ENCODE peak calls at places on chromosomes 11 and 22, in ten cellular contexts. K is CD8-positive, alpha-beta memory T cell; E is transverse colon; J is effector memory CD4-positive, alpha-beta T cell; Q is substantia nigra; P is sigmoid colon; Y is right cardiac atrium; M is IMR-90; I is fibroblast of lung; Z is adrenal gland. S is an unnamed sample.

GRCh38 chr11:34586655-34587281 is 34.1 kb upstream of the EHF start:
- DNase-seq in I (no peak), K (no peak), E (no peak), P (no peak), Q (no peak), Y (no peak), M (no peak), J (no peak), Z (no peak), S (no peak)

GRCh38 chr11:16860632-16861031 is 122.2 kb downstream of the C11orf58 start:
- DNase-seq in P (no peak), Z (no peak), E (no peak), I (no peak), Y (no peak), K (no peak), Q (no peak), M (no peak), J (no peak), S (no peak)

GRCh38 chr22:25834490-25834889 is 92.5 kb downstream of the MYO18B start:
- DNase-seq in Z (no peak), K (no peak), E (no peak), P (no peak), I (no peak), M (no peak), Y (no peak), Q (no peak), J (no peak), S (no peak)

GRCh38 chr11:71129624-71130023 is 122.8 kb downstream of the SHANK2 start:
- DNase-seq in K (no peak), Y (no peak), M (no peak), E (no peak), Z (no peak), I (peak; percentile 27), Q (no peak), J (no peak), P (no peak), S (no peak)

GRCh38 chr11:2804701-2805387 is 80.7 kb downstream of the CDKN1C start:
- DNase-seq in Z (peak; percentile 63), M (no peak), K (no peak), I (no peak), Y (peak; percentile 46), J (no peak), Q (no peak), P (peak; percentile 64), E (peak; percentile 6), S (peak; percentile 2)

GRCh38 chr11:82176365-82176764 is 557.3 kb downstream of the FAM181B start:
- DNase-seq in Z (no peak), M (no peak), E (no peak), Y (no peak), J (no peak), I (no peak), P (no peak), K (no peak), Q (no peak), S (no peak)

GRCh38 chr11:116427903-116428637 is 344.7 kb downstream of the BUD13 start:
- DNase-seq in I (peak; percentile 14), K (no peak), Z (no peak), Y (no peak), E (no peak), M (no peak), J (no peak), P (no peak), Q (no peak), S (no peak)

GRCh38 chr11:11179239-11179638 is 173.8 kb downstream of the CSNK2A3 start:
- DNase-seq in M (peak; percentile 82), Y (no peak), J (no peak), K (no peak), E (no peak), Z (no peak), P (no peak), Q (peak; percentile 61), I (peak; percentile 86), S (no peak)

GRCh38 chr11:40514124-40514523 is 945.3 kb downstream of the LRRC4C start:
- DNase-seq in E (no peak), J (no peak), M (no peak), P (no peak), I (peak; percentile 18), Z (no peak), Y (no peak), Q (no peak), K (no peak), S (no peak)

GRCh38 chr22:41146573-41146972 is 54.2 kb downstream of the EP300 start:
- DNase-seq in J (no peak), Y (no peak), Z (no peak), Q (no peak), E (no peak), P (no peak), I (no peak), M (no peak), K (no peak), S (no peak)

GRCh38 chr11:26344647-26345046 is 12.7 kb downstream of the ANO3 start:
- DNase-seq in E (no peak), P (no peak), J (no peak), K (no peak), Q (no peak), M (no peak), I (peak; percentile 23), Z (no peak), Y (no peak), S (no peak)

GRCh38 chr22:30270841-30271240 is 4.2 kb upstream of the OSM start:
- DNase-seq in I (peak; percentile 78), Q (peak; percentile 78), J (no peak), Y (peak; percentile 83), E (peak; percentile 57), Z (peak; percentile 86), P (peak; percentile 87), M (peak; percentile 81), K (no peak), S (no peak)

GRCh38 chr11:417652-418342 is 3.0 kb upstream of the SIGIRR start:
- DNase-seq in P (no peak), Q (no peak), Z (no peak), E (peak; percentile 8), K (no peak), I (no peak), Y (peak; percentile 26), M (no peak), J (no peak), S (no peak)
- H3K27ac ChIP-seq in P (no peak overlapping the region), Q (no peak overlapping the region), Z (no peak overlapping the region), E (peak overlapping the region; percentile 89), K (no peak overlapping the region), I (no peak overlapping the region), Y (no peak overlapping the region), M (no peak overlapping the region), J (peak overlapping the region; percentile 78), S (peak overlapping the region; percentile 81)

DNA sequence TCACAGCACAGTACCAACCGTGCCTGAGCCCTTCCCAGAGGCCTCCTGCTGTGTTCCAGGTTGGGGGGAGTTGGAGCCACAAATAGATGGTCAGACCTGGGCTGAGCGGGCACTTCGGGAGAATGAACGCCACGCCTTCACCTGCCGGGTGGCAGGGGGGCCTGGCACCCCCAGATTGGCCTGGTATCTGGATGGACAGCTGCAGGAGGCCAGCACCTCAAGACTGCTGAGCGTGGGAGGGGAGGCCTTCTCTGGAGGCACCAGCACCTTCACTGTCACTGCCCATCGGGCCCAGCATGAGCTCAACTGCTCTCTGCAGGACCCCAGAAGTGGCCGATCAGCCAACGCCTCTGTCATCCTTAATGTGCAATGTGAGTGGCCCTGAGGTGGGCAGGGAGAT is 1.1 kb downstream of the TMEM25 start:
- DNase-seq in Z (peak; percentile 47), E (no peak), P (no peak), I (no peak), Q (no peak), K (no peak), J (no peak), Y (no peak), M (no peak), S (no peak)
- H3K27ac ChIP-seq in Z (peak overlapping the region; percentile 60), E (peak overlapping the region; percentile 86), P (peak overlapping the region; percentile 82), I (no peak overlapping the region), Q (no peak overlapping the region), K (no peak overlapping the region), J (peak overlapping the region; percentile 48), Y (no peak overlapping the region), M (no peak overlapping the region), S (peak overlapping the region; percentile 95)

DNA sequence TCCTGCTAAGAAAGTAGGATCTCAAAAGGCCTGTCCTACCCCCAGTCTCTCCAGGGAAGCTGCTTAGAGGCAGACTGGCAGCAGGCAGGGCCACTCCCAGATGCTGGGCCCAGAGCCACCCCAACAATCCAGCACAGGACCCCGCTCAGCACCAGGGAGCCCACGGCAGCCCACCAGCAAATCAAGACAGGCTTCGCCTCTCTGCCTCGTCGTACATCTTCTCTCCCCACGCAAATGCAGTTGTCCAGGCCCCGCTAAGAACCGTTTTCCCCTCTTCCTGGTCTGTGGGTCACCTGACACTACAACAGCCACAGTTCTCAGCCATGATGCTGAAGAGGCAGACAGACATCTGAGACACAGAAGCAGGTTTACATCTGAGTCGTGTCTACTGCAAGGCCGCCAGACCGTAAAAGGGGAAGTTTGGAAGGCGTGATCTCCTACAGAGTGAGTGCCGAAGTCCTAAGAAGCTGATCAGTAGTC is 51.1 kb downstream of the IGSF9B start:
- DNase-seq in Z (no peak), Y (no peak), P (peak; percentile 57), K (no peak), J (no peak), Q (no peak), I (no peak), M (no peak), E (no peak), S (no peak)
- H3K27ac ChIP-seq in Z (no peak overlapping the region), Y (no peak overlapping the region), P (no peak overlapping the region), K (no peak overlapping the region), J (no peak overlapping the region), Q (no peak overlapping the region), I (no peak overlapping the region), M (no peak overlapping the region), E (no peak overlapping the region), S (no peak overlapping the region)

DNA sequence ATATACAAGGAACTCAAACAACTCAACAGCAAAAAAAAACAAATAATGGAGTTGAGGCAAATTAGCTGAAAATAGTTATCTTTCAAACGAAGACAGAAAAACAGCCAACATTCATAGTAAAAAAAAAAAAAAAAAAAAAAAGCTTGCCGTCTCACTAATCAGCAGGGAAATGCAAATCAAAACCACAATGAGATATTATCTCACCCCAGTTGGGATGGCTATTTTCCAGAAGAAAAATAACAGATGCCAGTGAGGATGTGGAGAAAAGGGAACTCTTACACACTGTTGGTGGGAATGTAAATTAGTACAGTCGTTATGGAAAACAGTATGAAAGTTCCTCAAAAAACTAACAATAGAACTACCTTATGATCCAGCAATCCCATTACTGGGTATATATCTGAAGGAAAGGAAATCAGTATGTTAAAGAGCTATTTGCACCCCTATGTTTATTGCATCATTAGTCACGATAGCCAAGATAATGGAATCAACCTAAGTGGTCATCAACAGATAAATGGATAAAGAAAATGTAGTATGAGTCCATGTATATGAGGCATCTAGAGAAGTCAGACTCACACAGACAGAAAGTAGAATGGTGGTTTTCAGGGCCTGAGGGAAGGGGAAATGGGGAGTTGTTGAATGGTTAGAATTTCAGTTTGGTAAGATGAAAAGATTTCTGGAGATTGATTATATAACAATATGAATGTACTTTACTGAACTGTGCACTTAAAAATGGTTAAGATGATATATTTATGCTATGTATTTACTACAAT is 56.0 kb downstream of the USP35 start:
- DNase-seq in J (no peak), P (no peak), I (peak; percentile 80), M (no peak), K (no peak), Y (no peak), Q (no peak), E (no peak), Z (no peak), S (no peak)
- H3K27ac ChIP-seq in J (no peak overlapping the region), P (no peak overlapping the region), I (no peak overlapping the region), M (no peak overlapping the region), K (no peak overlapping the region), Y (no peak overlapping the region), Q (no peak overlapping the region), E (no peak overlapping the region), Z (no peak overlapping the region), S (no peak overlapping the region)

GRCh38 chr22:42437488-42438292 is 5.5 kb upstream of the NFAM1 start:
- DNase-seq in Z (peak; percentile 87), P (peak; percentile 87), I (peak; percentile 17), E (peak; percentile 82), Y (peak; percentile 89), M (peak; percentile 18), K (peak; percentile 83), Q (peak; percentile 67), J (peak; percentile 69), S (peak; percentile 91)
- H3K27ac ChIP-seq in Z (peak overlapping the region; percentile 72), P (no peak overlapping the region), I (no peak overlapping the region), E (no peak overlapping the region), Y (no peak overlapping the region), M (no peak overlapping the region), K (peak overlapping the region; percentile 38), Q (peak overlapping the region; percentile 42), J (peak overlapping the region; percentile 6), S (no peak overlapping the region)